ENCODE peak calls at places on chromosomes 1 and 21, in eight cellular contexts. A is lower lobe of right lung, Q is Peyer's patch, Z is fibroblast of lung, T is keratinocyte, E is mesendoderm, H is spleen, M is hepatocyte. G is an unnamed sample.

GRCh38 chr1:44406761-44407429 is 1.8 kb downstream of the RNF220 start:
- DNase-seq in A (no peak), Q (peak; percentile 43), Z (no peak), T (no peak), E (peak; percentile 35), H (peak; percentile 84), M (peak; percentile 15), G (no peak)

GRCh38 chr1:224623310-224623714 is 7.2 kb downstream of the CNIH3 start:
- DNase-seq in A (no peak), Q (no peak), Z (peak; percentile 83), T (no peak), E (no peak), H (no peak), M (no peak), G (no peak)

GRCh38 chr1:80919426-80919825 is 881.3 kb upstream of the ADGRL2 start:
- DNase-seq in A (no peak), Q (no peak), Z (no peak), T (no peak), E (no peak), H (no peak), M (no peak), G (no peak)

GRCh38 chr1:159880435-159880834 is 18.0 kb upstream of the VSIG8 start:
- DNase-seq in A (no peak), Q (no peak), Z (no peak), T (no peak), E (no peak), H (no peak), M (no peak), G (no peak)

GRCh38 chr1:85952460-85952859 is 204.1 kb downstream of the COL24A1 start:
- DNase-seq in A (no peak), Q (no peak), Z (no peak), T (no peak), E (no peak), H (no peak), M (no peak), G (no peak)

GRCh38 chr1:22638476-22639234 is 2.2 kb downstream of the C1QA start:
- DNase-seq in A (no peak), Q (no peak), Z (no peak), T (no peak), E (no peak), H (no peak), M (no peak), G (peak; percentile 57)

GRCh38 chr21:42591170-42591869 is 62.1 kb upstream of the PDE9A start:
- DNase-seq in A (no peak), Q (no peak), Z (no peak), T (no peak), E (no peak), H (no peak), M (no peak), G (no peak)

GRCh38 chr1:175208773-175209492 is 16.4 kb upstream of the KIAA0040 start:
- DNase-seq in A (no peak), Q (no peak), Z (no peak), T (no peak), E (no peak), H (no peak), M (no peak), G (no peak)

GRCh38 chr21:46154955-46155513 is 345 bp downstream of the FTCD start:
- DNase-seq in A (peak; percentile 39), Q (peak; percentile 39), Z (no peak), T (no peak), E (no peak), H (no peak), M (peak; percentile 3), G (peak; percentile 59)

GRCh38 chr1:175072131-175072941 is 4.7 kb downstream of the TNN start:
- DNase-seq in A (no peak), Q (no peak), Z (peak; percentile 90), T (no peak), E (peak; percentile 87), H (no peak), M (peak; percentile 73), G (no peak)

GRCh38 chr1:152497273-152497672 is 13.3 kb upstream of the LCE5A start:
- DNase-seq in A (no peak), Q (no peak), Z (no peak), T (no peak), E (peak; percentile 1), H (no peak), M (no peak), G (no peak)

GRCh38 chr1:161082996-161083742 is 6.2 kb downstream of the NECTIN4 start:
- DNase-seq in A (peak; percentile 95), Q (peak; percentile 80), Z (peak; percentile 93), T (peak; percentile 83), E (peak; percentile 93), H (no peak), M (peak; percentile 94), G (peak; percentile 97)
- H3K27ac ChIP-seq in A (peak overlapping the region; percentile 80), Q (no peak overlapping the region), Z (peak overlapping the region; percentile 73), T (peak overlapping the region; percentile 92), E (no peak overlapping the region), H (no peak overlapping the region), M (peak overlapping the region; percentile 99), G (peak overlapping the region; percentile 42)

GRCh38 chr1:20032425-20032824 is 37.6 kb upstream of the PLA2G5 start:
- DNase-seq in A (no peak), Q (no peak), Z (no peak), T (no peak), E (no peak), H (no peak), M (no peak), G (no peak)

GRCh38 chr1:20033396-20033795 is 36.6 kb upstream of the PLA2G5 start:
- DNase-seq in A (no peak), Q (no peak), Z (no peak), T (no peak), E (no peak), H (no peak), M (no peak), G (no peak)

GRCh38 chr1:20031836-20032235 is 38.2 kb upstream of the PLA2G5 start:
- DNase-seq in A (no peak), Q (no peak), Z (no peak), T (no peak), E (no peak), H (no peak), M (no peak), G (no peak)

GRCh38 chr1:20029178-20029912 is 40.6 kb upstream of the PLA2G5 start:
- DNase-seq in A (no peak), Q (no peak), Z (no peak), T (no peak), E (no peak), H (no peak), M (peak; percentile 28), G (no peak)

DNA sequence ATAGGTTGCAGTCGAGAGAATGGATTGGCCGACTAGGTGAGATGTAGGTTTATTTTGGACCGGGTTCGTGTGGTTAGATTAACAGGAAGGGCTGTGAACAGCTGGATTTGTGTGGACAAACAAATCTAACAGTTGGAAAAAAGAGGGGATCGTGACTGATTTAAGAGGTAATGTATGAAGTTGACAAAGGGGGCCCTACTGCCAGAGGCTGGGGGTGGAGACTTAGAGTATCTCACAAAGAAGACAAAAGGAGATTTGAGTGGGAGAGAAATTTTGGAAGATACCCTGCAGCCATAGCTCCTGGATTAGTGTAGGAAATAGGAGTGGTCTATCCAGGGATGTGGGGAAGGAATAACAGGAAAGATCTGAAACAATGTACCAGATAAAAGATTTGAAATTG is 38.8 kb upstream of the PLA2G5 start:
- DNase-seq in A (no peak), Q (no peak), Z (no peak), T (no peak), E (no peak), H (no peak), M (no peak), G (no peak)
- H3K4me3 ChIP-seq in A (no peak overlapping the region), Q (no peak overlapping the region), Z (no peak overlapping the region), T (no peak overlapping the region), E (no peak overlapping the region), H (no peak overlapping the region), M (no peak overlapping the region), G (no peak overlapping the region)

GRCh38 chr1:52531473-52531872 is 21.4 kb downstream of the TUT4 start:
- DNase-seq in A (no peak), Q (no peak), Z (no peak), T (no peak), E (no peak), H (no peak), M (no peak), G (no peak)
- H3K27ac ChIP-seq in A (no peak overlapping the region), Q (no peak overlapping the region), Z (no peak overlapping the region), T (no peak overlapping the region), E (no peak overlapping the region), H (peak overlapping the region; percentile 60), M (no peak overlapping the region), G (no peak overlapping the region)

GRCh38 chr1:31760901-31761470 is 3.2 kb downstream of the ADGRB2 start:
- DNase-seq in A (peak; percentile 66), Q (peak; percentile 65), Z (peak; percentile 63), T (no peak), E (peak; percentile 81), H (peak; percentile 88), M (peak; percentile 86), G (peak; percentile 77)

GRCh38 chr1:31760422-31760900 is 3.7 kb downstream of the ADGRB2 start:
- DNase-seq in A (no peak), Q (no peak), Z (peak; percentile 18), T (no peak), E (peak; percentile 39), H (no peak), M (peak; percentile 64), G (no peak)

GRCh38 chr1:31762726-31763670 is 1.1 kb downstream of the ADGRB2 start:
- DNase-seq in A (peak; percentile 72), Q (peak; percentile 74), Z (peak; percentile 37), T (no peak), E (peak; percentile 82), H (peak; percentile 92), M (peak; percentile 90), G (peak; percentile 80)

GRCh38 chr1:31762323-31762722 is 1.8 kb downstream of the ADGRB2 start:
- DNase-seq in A (no peak), Q (no peak), Z (no peak), T (no peak), E (no peak), H (no peak), M (no peak), G (no peak)

DNA sequence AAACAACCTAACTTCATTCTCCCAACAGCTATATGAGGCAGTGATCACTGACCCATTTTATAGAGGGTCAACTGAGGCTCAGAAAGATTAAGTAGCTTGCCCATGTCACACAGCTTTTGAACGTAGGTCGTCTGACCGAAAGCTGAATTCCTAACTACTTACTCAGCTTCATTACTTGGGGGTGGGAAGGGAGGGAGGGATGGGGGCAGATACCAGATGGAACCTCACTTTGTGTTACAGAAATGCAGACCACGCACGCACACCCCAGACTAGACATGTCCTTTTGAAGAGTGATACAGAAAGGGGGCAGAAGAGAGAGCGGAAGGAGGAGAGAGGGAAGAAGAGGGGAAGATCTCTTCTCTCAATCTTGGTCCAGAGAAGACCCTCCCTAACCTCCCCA is 2.3 kb downstream of the ADGRB2 start:
- DNase-seq in A (no peak), Q (no peak), Z (peak; percentile 85), T (no peak), E (peak; percentile 39), H (no peak), M (no peak), G (no peak)
- H3K4me3 ChIP-seq in A (no peak overlapping the region), Q (no peak overlapping the region), Z (peak overlapping the region; percentile 67), T (no peak overlapping the region), E (no peak overlapping the region), H (no peak overlapping the region), M (no peak overlapping the region), G (no peak overlapping the region)